ENCODE peak calls at places on chromosomes 16 and 17, in nine cellular contexts. Y is GM06990, D is left ventricle myocardium inferior, I is osteoblast, P is heart right ventricle, M is endothelial cell of umbilical vein, A is bronchial epithelial cell, R is tibial nerve, G is BJ. T is an unnamed sample.

GRCh38 chr16:84928679-84929420 is 82.5 kb downstream of the ZDHHC7 start:
- DNase-seq in Y (no peak), D (peak; percentile 83), I (peak; percentile 94), P (peak; percentile 61), M (no peak), A (no peak), R (peak; percentile 68), G (no peak), T (no peak)

GRCh38 chr16:11698271-11698689 is 30.0 kb downstream of the SNN start:
- DNase-seq in Y (no peak), D (no peak), I (no peak), P (no peak), M (no peak), A (peak; percentile 72), R (no peak), G (no peak), T (no peak)

GRCh38 chr16:15970202-15970601 is 20.8 kb downstream of the ABCC1 start:
- DNase-seq in Y (no peak), D (no peak), I (no peak), P (no peak), M (no peak), A (peak; percentile 33), R (no peak), G (no peak), T (no peak)

GRCh38 chr16:79613009-79613408 is 12.5 kb upstream of the MAF start:
- DNase-seq in Y (no peak), D (no peak), I (no peak), P (no peak), M (no peak), A (peak; percentile 63), R (no peak), G (no peak), T (no peak)

GRCh38 chr16:20865420-20866126 is 34.6 kb downstream of the DCUN1D3 start:
- DNase-seq in Y (peak; percentile 49), D (no peak), I (peak; percentile 78), P (no peak), M (no peak), A (peak; percentile 95), R (no peak), G (peak; percentile 30), T (no peak)

GRCh38 chr16:878071-878784 is 77.7 kb upstream of the GNG13 start:
- DNase-seq in Y (no peak), D (peak; percentile 11), I (peak; percentile 92), P (no peak), M (no peak), A (no peak), R (no peak), G (no peak), T (no peak)

GRCh38 chr17:77601054-77601979 is 357.2 kb upstream of the TNRC6C start:
- DNase-seq in Y (no peak), D (peak; percentile 73), I (peak; percentile 84), P (peak; percentile 56), M (no peak), A (no peak), R (peak; percentile 36), G (no peak), T (peak; percentile 58)

GRCh38 chr17:70405492-70406220 is 236.3 kb downstream of the KCNJ2 start:
- DNase-seq in Y (peak; percentile 25), D (no peak), I (peak; percentile 55), P (no peak), M (peak; percentile 24), A (peak; percentile 96), R (peak; percentile 53), G (peak; percentile 31), T (no peak)

GRCh38 chr17:80790981-80791742 is 200.5 kb upstream of the CHMP6 start:
- DNase-seq in Y (no peak), D (no peak), I (no peak), P (no peak), M (no peak), A (no peak), R (no peak), G (no peak), T (no peak)

GRCh38 chr17:79840204-79840988 is 1.2 kb upstream of the CBX4 start:
- DNase-seq in Y (no peak), D (peak; percentile 80), I (peak; percentile 87), P (peak; percentile 52), M (peak; percentile 47), A (no peak), R (peak; percentile 81), G (no peak), T (peak; percentile 85)

GRCh38 chr17:1232786-1233185 is 37.5 kb upstream of the BHLHA9 start:
- DNase-seq in Y (no peak), D (no peak), I (peak; percentile 94), P (no peak), M (no peak), A (peak; percentile 44), R (no peak), G (peak; percentile 18), T (no peak)

GRCh38 chr17:13793951-13794350 is 192.2 kb upstream of the HS3ST3A1 start:
- DNase-seq in Y (no peak), D (no peak), I (no peak), P (no peak), M (no peak), A (no peak), R (no peak), G (no peak), T (no peak)

GRCh38 chr17:43940630-43941029 is 1.6 kb downstream of the PPY start:
- DNase-seq in Y (no peak), D (no peak), I (peak; percentile 87), P (no peak), M (peak; percentile 16), A (no peak), R (no peak), G (no peak), T (no peak)

GRCh38 chr16:83792391-83792790 is 15.4 kb upstream of the HSBP1 start:
- DNase-seq in Y (no peak), D (no peak), I (no peak), P (no peak), M (no peak), A (no peak), R (no peak), G (no peak), T (no peak)

GRCh38 chr16:84643180-84643583 is 5.1 kb upstream of the KLHL36 start:
- DNase-seq in Y (no peak), D (peak; percentile 76), I (peak; percentile 98), P (peak; percentile 65), M (no peak), A (peak; percentile 93), R (peak; percentile 81), G (peak; percentile 90), T (peak; percentile 69)

GRCh38 chr17:41651625-41652460 is 27.5 kb upstream of the KRT17 start:
- DNase-seq in Y (no peak), D (no peak), I (no peak), P (no peak), M (no peak), A (peak; percentile 91), R (no peak), G (no peak), T (peak; percentile 92)

GRCh38 chr17:29089601-29090044 is 46.7 kb downstream of the PIPOX start:
- DNase-seq in Y (no peak), D (peak; percentile 33), I (no peak), P (no peak), M (no peak), A (no peak), R (no peak), G (no peak), T (no peak)

GRCh38 chr16:8730335-8730915 is 56.0 kb downstream of the ABAT start:
- DNase-seq in Y (no peak), D (no peak), I (peak; percentile 83), P (no peak), M (no peak), A (peak; percentile 93), R (no peak), G (no peak), T (no peak)

GRCh38 chr17:74198694-74199093 is 4.8 kb upstream of the RPL38 start:
- DNase-seq in Y (no peak), D (no peak), I (no peak), P (no peak), M (no peak), A (no peak), R (no peak), G (no peak), T (no peak)

GRCh38 chr16:79071424-79071823 is 529.1 kb downstream of the MAF start:
- DNase-seq in Y (no peak), D (no peak), I (no peak), P (no peak), M (no peak), A (peak; percentile 80), R (peak; percentile 28), G (no peak), T (no peak)

GRCh38 chr17:75847595-75848522 is 3.7 kb upstream of the UNC13D start:
- DNase-seq in Y (peak; percentile 7), D (no peak), I (peak; percentile 71), P (no peak), M (no peak), A (no peak), R (no peak), G (no peak), T (no peak)
- H3K36me3 ChIP-seq in Y (peaks cover 32% of the 10 kb centered on the region), D (peaks cover 66% of the 10 kb centered on the region), I (peaks cover 55% of the 10 kb centered on the region), P (peaks cover 74% of the 10 kb centered on the region), M (peaks cover 37% of the 10 kb centered on the region), A (peaks cover 34% of the 10 kb centered on the region), R (no peaks in the 10 kb centered on the region), G (peaks cover 29% of the 10 kb centered on the region), T (peaks cover 69% of the 10 kb centered on the region)

GRCh38 chr17:40340880-40341807 is 23.4 kb downstream of the GJD3 start:
- DNase-seq in Y (peak; percentile 88), D (peak; percentile 92), I (peak; percentile 94), P (peak; percentile 93), M (peak; percentile 73), A (peak; percentile 58), R (peak; percentile 84), G (no peak), T (peak; percentile 96)
- TF ChIP-seq CTCF in Y (peak; percentile 33), D (no peak), I (no peak), P (peak; percentile 37), M (no peak), A (peak; percentile 10), R (no peak), G (peak; percentile 31), T (peak; percentile 43)

GRCh38 chr16:86567701-86568571 is 1.3 kb downstream of the FOXC2 start:
- DNase-seq in Y (no peak), D (peak; percentile 54), I (peak; percentile 92), P (no peak), M (peak; percentile 52), A (no peak), R (no peak), G (no peak), T (no peak)
- H3K36me3 ChIP-seq in Y (no peaks in the 10 kb centered on the region), D (no peaks in the 10 kb centered on the region), I (peaks cover 43% of the 10 kb centered on the region), P (no peaks in the 10 kb centered on the region), M (peaks cover 4% of the 10 kb centered on the region), A (no peaks in the 10 kb centered on the region), R (no peaks in the 10 kb centered on the region), G (no peaks in the 10 kb centered on the region), T (no peaks in the 10 kb centered on the region)

DNA sequence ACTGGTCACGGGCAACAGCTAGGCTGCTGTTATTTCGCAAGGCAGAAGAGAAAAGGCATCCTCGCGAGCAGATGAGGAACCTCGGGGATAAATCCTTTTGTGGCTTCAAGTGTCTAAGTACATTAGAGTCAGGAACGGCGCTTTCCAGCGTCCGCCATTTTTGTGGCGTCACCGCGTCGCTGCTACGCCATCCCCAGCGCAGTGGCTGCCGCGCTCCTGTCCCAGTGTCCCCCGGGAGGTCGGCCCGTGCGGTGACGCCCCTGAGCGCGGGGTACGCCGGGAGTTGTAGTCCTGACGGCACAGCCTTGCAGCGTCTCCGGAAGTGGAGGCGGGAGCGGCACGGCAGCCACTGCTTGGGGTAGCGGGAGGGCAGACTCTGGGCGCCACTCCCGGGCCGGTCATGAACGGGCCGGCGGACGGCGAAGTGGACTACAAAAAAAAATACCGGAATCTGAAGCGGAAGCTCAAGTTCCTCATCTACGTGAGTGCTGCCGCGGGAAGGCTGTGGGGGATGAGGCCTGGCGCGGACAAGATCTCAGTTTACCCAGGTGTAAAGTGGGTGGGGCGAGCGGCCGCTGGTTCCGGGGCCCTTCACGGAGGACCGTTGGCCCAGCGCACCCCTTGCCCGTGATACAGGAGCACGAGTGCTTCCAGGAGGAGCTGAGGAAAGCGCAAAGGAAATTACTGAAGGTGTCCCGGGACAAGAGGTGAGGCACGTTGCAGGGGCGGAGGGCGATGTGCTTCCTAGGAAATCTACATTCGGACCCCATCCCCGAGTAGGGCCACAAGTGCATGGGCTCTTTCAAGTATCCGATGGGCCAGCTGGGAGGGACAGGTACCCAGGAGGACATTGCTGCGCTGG is at the start of gene INO80E:
- DNase-seq in Y (peak; percentile 98), D (peak; percentile 99), I (peak; percentile 100), P (peak; percentile 99), M (peak; percentile 95), A (peak; percentile 89), R (peak; percentile 94), G (peak; percentile 76), T (peak; percentile 100)
- TF ChIP-seq CTCF in Y (no peak), D (no peak), I (no peak), P (no peak), M (no peak), A (peak; percentile 1), R (no peak), G (peak; percentile 2), T (no peak)

T was measured in upper lobe of right lung.